ENCODE peak calls at places on chromosome 15, in seven cellular contexts. Z is Calu3, T is LNCaP clone FGC, J is AG04449, W is fibroblast of the aortic adventitia, Y is left lung, P is omental fat pad. L is an unnamed sample.

GRCh38 chr15:51114437-51115119 is 19.9 kb upstream of the TNFAIP8L3 start:
- DNase-seq in J (no peak), T (no peak), W (peak), Z (no peak), P (no peak), Y (no peak), L (no peak)

GRCh38 chr15:70044168-70044567 is 53.5 kb downstream of the TLE3 start:
- DNase-seq in P (no peak), Y (no peak), Z (no peak), W (no peak), J (no peak), T (no peak), L (no peak)

GRCh38 chr15:25708391-25708790 is 154.7 kb downstream of the ATP10A start:
- DNase-seq in Y (no peak), P (no peak), Z (no peak), T (no peak), J (no peak), W (no peak), L (no peak)

GRCh38 chr15:93566777-93567176 is 477.8 kb upstream of the RGMA start:
- DNase-seq in Z (no peak), W (no peak), T (no peak), P (no peak), Y (no peak), J (no peak), L (no peak)

GRCh38 chr15:83746231-83746630 is 92.3 kb downstream of the ADAMTSL3 start:
- DNase-seq in J (no peak), T (no peak), Y (no peak), Z (peak), P (no peak), W (no peak), L (no peak)

GRCh38 chr15:97866994-97867393 is 93.5 kb upstream of the ARRDC4 start:
- DNase-seq in P (no peak), W (no peak), T (no peak), Z (no peak), Y (no peak), J (no peak), L (no peak)

GRCh38 chr15:62940755-62941361 is 101.7 kb upstream of the TPM1 start:
- DNase-seq in J (peak), Y (no peak), T (no peak), W (peak), P (no peak), Z (no peak), L (no peak)

GRCh38 chr15:41160639-41161315 is 44.7 kb upstream of the INO80 start:
- DNase-seq in J (no peak), W (peak), T (no peak), Z (no peak), P (no peak), Y (no peak), L (no peak)

GRCh38 chr15:57440167-57440566 is 63.9 kb downstream of the CGNL1 start:
- DNase-seq in J (no peak), T (no peak), P (no peak), Z (no peak), W (no peak), Y (no peak), L (no peak)

GRCh38 chr15:53811530-53811929 is 52.1 kb upstream of the WDR72 start:
- DNase-seq in P (no peak), Z (no peak), J (no peak), T (no peak), Y (no peak), W (peak), L (no peak)

GRCh38 chr15:28271697-28272250 is 50.2 kb downstream of the HERC2 start:
- DNase-seq in P (no peak), T (no peak), Z (no peak), W (no peak), J (no peak), Y (no peak), L (no peak)

GRCh38 chr15:68781766-68782588 is 38.7 kb downstream of the ANP32A start:
- DNase-seq in T (no peak), W (no peak), P (no peak), Z (no peak), Y (peak), J (no peak), L (no peak)

GRCh38 chr15:25739687-25740121 is 123.4 kb downstream of the ATP10A start:
- DNase-seq in Y (no peak), J (no peak), Z (no peak), T (no peak), P (no peak), W (peak), L (no peak)

GRCh38 chr15:83471307-83471866 is 24.2 kb downstream of the SH3GL3 start:
- DNase-seq in P (no peak), T (peak), W (no peak), J (no peak), Y (no peak), Z (no peak), L (no peak)

GRCh38 chr15:31293655-31294054 is 33.0 kb upstream of the KLF13 start:
- DNase-seq in J (no peak), Z (no peak), T (no peak), Y (no peak), P (no peak), W (no peak), L (no peak)

GRCh38 chr15:61169275-61169903 is 59.7 kb downstream of the RORA start:
- DNase-seq in P (no peak), Y (no peak), J (no peak), Z (no peak), T (no peak), W (no peak), L (no peak)

GRCh38 chr15:56820333-56820732 is 87.0 kb upstream of the ZNF280D start:
- DNase-seq in Y (no peak), W (no peak), T (no peak), P (no peak), Z (no peak), J (no peak), L (no peak)

GRCh38 chr15:37140531-37141053 is 40.2 kb upstream of the MEIS2 start:
- DNase-seq in W (peak), Z (no peak), J (no peak), Y (no peak), T (no peak), P (no peak), L (no peak)

GRCh38 chr15:73233623-73234022 is 135.1 kb downstream of the HCN4 start:
- DNase-seq in T (no peak), P (no peak), Y (no peak), J (no peak), Z (no peak), W (no peak), L (no peak)

GRCh38 chr15:63481105-63481810 is 23.1 kb upstream of the USP3 start:
- DNase-seq in Z (no peak), J (no peak), W (no peak), T (no peak), P (no peak), Y (no peak), L (no peak)

GRCh38 chr15:63439536-63440264 is 58.1 kb upstream of the CA12 start:
- DNase-seq in J (no peak), Y (no peak), Z (no peak), W (no peak), P (no peak), T (no peak), L (no peak)

GRCh38 chr15:75640483-75641175 is 605 bp upstream of the IMP3 start:
- DNase-seq in W (peak), Y (peak), T (no peak), J (no peak), Z (peak), P (no peak), L (peak)

GRCh38 chr15:98842192-98842972 is 165.2 kb downstream of the PGPEP1L start:
- DNase-seq in P (no peak), W (peak), Y (no peak), J (no peak), Z (no peak), T (no peak), L (no peak)

DNA sequence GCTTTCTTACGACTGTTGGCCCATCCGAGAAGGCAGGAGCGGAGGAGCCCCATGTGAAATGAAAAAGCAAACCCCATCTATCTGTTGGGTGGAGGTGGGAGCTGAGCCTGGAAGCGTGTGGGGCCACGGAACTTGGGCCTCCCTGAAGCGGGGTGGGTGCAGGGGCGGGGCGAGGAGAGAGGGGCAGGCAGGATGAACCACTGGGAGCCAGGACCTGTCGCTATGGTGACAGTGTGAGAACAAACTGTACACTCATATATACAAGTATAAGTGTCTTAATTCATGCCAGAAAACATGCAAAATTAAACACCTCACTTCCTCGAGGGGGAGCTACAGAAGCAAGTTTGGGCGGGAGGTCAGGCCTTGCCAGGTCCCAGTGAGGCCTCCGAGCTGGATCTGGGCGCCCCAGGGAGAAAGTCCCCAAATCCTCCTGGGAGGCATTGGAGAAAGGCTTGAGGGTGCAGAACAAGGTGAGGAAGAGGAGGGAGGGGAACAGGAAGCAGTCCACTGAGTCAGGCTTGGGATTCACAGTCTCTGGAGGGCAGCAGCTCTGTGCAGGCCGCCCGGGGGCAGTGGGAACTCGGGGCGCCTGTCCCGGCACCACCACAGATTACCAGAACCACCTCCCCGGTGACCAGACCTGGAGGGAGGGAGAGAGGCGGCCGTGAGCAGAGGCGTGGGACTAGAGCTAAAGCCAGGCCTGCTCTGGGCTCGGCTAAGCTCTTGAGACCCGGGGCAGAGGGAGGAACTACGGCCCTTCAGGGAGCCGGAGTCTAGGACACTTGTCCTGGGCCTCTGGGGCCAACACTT is 34.8 kb downstream of the RBPMS2 start:
- DNase-seq in T (peak), P (no peak), W (peak), Z (peak), Y (peak), J (peak), L (no peak)
- TF ChIP-seq CTCF in T (peak), P (no peak), W (peak), Z (no peak), Y (no peak), J (peak), L (no peak)

DNA sequence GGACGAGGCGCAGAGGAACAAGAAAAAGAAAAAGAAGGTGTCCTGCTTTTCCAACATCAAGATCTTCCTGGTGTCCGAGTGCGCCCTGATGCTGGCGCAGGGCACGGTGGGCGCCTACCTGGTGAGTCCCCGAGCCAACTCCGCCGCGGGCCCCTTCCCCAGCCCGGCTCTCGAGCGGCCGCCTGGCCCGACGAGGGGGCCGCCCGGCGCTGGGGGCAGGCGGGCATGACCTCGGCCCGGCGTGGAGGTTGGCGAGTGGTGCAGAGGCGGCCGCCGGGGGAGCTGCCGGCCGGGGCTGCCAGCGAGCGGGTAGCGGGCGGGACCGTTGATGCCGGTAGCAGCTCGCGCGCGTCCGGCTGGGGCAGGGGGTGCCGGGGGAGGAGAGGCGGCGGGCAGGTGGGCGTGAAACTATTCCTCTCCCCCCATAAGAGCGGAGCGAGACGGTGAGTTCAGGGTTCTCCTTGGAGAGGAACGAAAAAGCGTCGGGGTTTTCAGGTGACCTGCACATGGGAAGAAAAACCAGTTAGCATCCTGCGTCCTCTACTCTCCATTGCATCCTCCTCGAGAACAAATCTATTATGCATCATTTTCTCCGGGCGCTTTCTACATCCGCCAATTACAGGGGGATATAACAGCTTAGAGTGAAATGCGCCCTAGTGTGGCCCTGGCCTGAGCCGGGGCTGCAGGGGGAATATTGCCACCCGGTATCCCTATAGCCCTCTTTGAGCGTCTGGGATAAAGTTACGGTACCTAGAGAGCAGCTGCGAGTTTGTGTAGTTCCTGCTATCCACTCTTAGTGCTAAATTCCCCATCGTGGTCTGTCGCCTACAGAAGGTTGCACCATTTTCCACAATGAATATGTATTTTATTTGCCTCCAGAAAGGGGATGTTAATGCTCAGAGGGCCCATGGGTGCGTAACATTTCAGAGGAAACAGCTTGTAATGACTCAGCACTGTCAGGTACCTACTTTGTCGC is 748 bp downstream of the SLCO3A1 start:
- DNase-seq in T (no peak), P (no peak), J (no peak), Y (peak), Z (peak), W (no peak), L (peak)
- TF ChIP-seq CTCF in T (no peak), P (no peak), J (no peak), Y (no peak), Z (no peak), W (peak), L (no peak)

DNA sequence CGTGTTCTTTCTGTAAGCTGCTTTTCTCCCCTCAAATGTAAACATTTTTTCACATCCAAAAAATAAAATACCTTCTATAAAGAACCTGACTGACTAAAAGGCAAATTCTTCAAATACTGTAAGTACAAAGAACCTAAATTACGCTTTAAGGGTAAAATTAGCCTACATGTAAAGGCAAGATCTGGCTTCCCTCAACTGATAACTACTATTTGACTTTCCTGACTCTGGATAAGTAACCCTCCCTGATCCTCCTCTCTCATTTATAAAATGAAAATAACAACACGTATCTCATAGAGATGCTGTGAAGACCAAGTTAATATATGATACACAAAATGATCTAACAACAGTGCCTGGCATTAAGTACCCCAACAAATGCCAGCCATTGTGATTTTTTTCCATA is 12.2 kb downstream of the ADAM10 start:
- DNase-seq in T (no peak), Z (no peak), Y (no peak), P (no peak), W (no peak), J (no peak), L (no peak)
- TF ChIP-seq CTCF in T (no peak), Z (no peak), Y (no peak), P (no peak), W (no peak), J (no peak), L (no peak)

DNA sequence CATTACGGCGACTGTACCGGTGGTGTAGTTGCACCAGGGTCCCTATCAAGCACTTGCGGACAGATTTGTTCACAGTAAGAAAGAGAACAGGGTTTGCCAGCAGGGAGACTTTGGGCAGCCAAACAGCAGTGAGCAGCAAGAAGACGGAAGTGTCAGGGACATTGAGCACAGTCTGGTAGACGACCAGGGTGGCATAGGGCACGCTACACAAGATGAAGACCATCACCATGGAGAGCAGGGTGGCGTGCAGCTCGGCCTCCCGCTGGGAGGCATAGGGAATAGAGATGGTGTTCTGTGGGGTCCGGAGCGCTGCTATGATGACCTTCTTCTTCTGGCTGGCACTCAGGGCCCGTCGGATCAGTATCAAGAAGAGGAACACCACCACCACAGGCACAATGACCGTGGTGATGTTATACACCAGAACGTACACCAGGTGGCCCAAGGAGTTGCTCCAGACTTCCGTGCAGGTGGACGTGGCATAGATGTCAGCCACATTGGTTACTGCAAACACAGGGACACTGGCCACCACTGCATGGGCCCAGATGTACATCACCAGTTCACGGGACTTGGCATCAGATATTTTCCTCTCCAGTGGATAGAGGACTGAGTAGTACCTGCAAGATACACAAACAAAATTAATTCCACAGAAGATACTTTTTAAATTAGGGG is 19.1 kb upstream of the FSIP1 start:
- DNase-seq in Y (no peak), P (no peak), W (no peak), Z (peak), T (no peak), J (no peak), L (peak)
- TF ChIP-seq CTCF in Y (no peak), P (no peak), W (peak), Z (no peak), T (peak), J (peak), L (peak)

GRCh38 chr15:55615445-55615844 is 27.3 kb upstream of the PYGO1 start:
- DNase-seq in Y (no peak), P (no peak), T (no peak), Z (no peak), W (no peak), J (no peak), L (no peak)

GRCh38 chr15:55619783-55620182 is 31.6 kb upstream of the PYGO1 start:
- DNase-seq in Z (no peak), Y (no peak), P (no peak), J (no peak), T (no peak), W (no peak), L (no peak)

GRCh38 chr15:55618396-55618795 is 30.3 kb upstream of the PYGO1 start:
- DNase-seq in P (no peak), T (no peak), Y (no peak), Z (no peak), J (no peak), W (no peak), L (no peak)
- TF ChIP-seq CTCF in P (no peak), T (no peak), Y (no peak), Z (no peak), J (no peak), W (no peak), L (no peak)

GRCh38 chr15:38208779-38209178 is 43.9 kb upstream of the SPRED1 start:
- DNase-seq in W (no peak), T (no peak), Y (no peak), P (no peak), J (no peak), Z (no peak), L (no peak)
- TF ChIP-seq CTCF in W (no peak), T (no peak), Y (no peak), P (no peak), J (no peak), Z (no peak), L (no peak)

GRCh38 chr15:78811825-78812183 is 540 bp upstream of the ADAMTS7 start:
- DNase-seq in J (no peak), P (no peak), Y (no peak), Z (no peak), W (no peak), T (no peak), L (no peak)
- TF ChIP-seq CTCF in J (no peak), P (no peak), Y (no peak), Z (peak), W (no peak), T (no peak), L (no peak)